ENCODE peak calls at places on chromosomes 16 and 17, in four cellular contexts. A, T, U and V are unnamed samples.

GRCh38 chr16:69314534-69314933 is 3.4 kb downstream of the VPS4A start:
- DNase-seq in U (no peak), T (no peak), A (no peak), V (no peak)

GRCh38 chr17:83084214-83084613 is 4.8 kb downstream of the METRNL start:
- DNase-seq in U (no peak), A (no peak), T (no peak), V (no peak)

GRCh38 chr17:5686246-5686645 is 101.9 kb upstream of the NLRP1 start:
- DNase-seq in A (no peak), T (no peak), U (no peak), V (no peak)

GRCh38 chr17:39618252-39618913 is 8.4 kb upstream of the PPP1R1B start:
- DNase-seq in U (no peak), T (no peak), A (peak), V (no peak)

GRCh38 chr17:55451203-55451641 is 29.6 kb upstream of the MMD start:
- DNase-seq in U (no peak), A (no peak), T (peak), V (no peak)

GRCh38 chr17:75875182-75875939 is 3.0 kb downstream of the TRIM47 start:
- DNase-seq in T (no peak), U (no peak), A (no peak), V (no peak)

GRCh38 chr17:80449930-80450576 is 26.4 kb downstream of the NPTX1 start:
- DNase-seq in U (no peak), A (no peak), T (peak), V (peak)

GRCh38 chr17:8924595-8924994 is 40.9 kb downstream of the PIK3R5 start:
- DNase-seq in A (no peak), U (no peak), T (no peak), V (no peak)

GRCh38 chr17:63517825-63518534 is 5.2 kb upstream of the KCNH6 start:
- DNase-seq in T (no peak), A (no peak), U (no peak), V (no peak)

GRCh38 chr17:13228225-13228624 is 210.4 kb upstream of the ELAC2 start:
- DNase-seq in U (no peak), A (no peak), T (no peak), V (no peak)

GRCh38 chr16:73878616-73879015 is 418.0 kb upstream of the PSMD7 start:
- DNase-seq in A (peak), U (peak), T (peak), V (no peak)

GRCh38 chr16:82630219-82630618 is 3.5 kb downstream of the CDH13 start:
- DNase-seq in U (no peak), T (no peak), A (no peak), V (no peak)

GRCh38 chr16:54493076-54493475 is 206.5 kb upstream of the IRX3 start:
- DNase-seq in T (peak), U (no peak), A (no peak), V (no peak)

GRCh38 chr17:337866-338265 is 14.7 kb downstream of the RPH3AL start:
- DNase-seq in A (no peak), U (no peak), T (no peak), V (no peak)

GRCh38 chr17:9817086-9817485 is 4.8 kb downstream of the GSG1L2 start:
- DNase-seq in T (peak), A (no peak), U (no peak), V (no peak)

GRCh38 chr17:78889525-78889924 is 13.5 kb downstream of the CEP295NL start:
- DNase-seq in A (no peak), T (no peak), U (no peak), V (no peak)

GRCh38 chr16:65773319-65773874 is 593.1 kb upstream of the CDH5 start:
- DNase-seq in A (no peak), T (no peak), U (no peak), V (no peak)

GRCh38 chr16:8892101-8892575 is 10.0 kb downstream of the LITAFD start:
- DNase-seq in T (no peak), U (no peak), A (no peak), V (no peak)

GRCh38 chr17:12231027-12231682 is 210.5 kb downstream of the MAP2K4 start:
- DNase-seq in T (no peak), A (no peak), U (no peak), V (no peak)

GRCh38 chr17:1793447-1793806 is 31.6 kb downstream of the SERPINF1 start:
- DNase-seq in A (no peak), U (no peak), T (no peak), V (no peak)

GRCh38 chr17:17387461-17388362 is 84.5 kb downstream of the NT5M start:
- DNase-seq in T (no peak), A (no peak), U (peak), V (no peak)

GRCh38 chr17:55478971-55479370 is 32.3 kb downstream of the SMIM36 start:
- DNase-seq in A (no peak), T (no peak), U (peak), V (no peak)

GRCh38 chr16:52512297-52512987 is 34.5 kb downstream of the TOX3 start:
- DNase-seq in T (no peak), A (no peak), U (no peak), V (no peak)

GRCh38 chr16:56475226-56475625 is 23.9 kb downstream of the OGFOD1 start:
- DNase-seq in T (peak), A (no peak), U (no peak), V (no peak)